ENCODE peak calls at places on chromosomes 11 and 22, in ten cellular contexts. R, X, S, J, Q, Z, A, F, E and O are unnamed samples.

GRCh38 chr11:3052567-3052966 is 4.7 kb downstream of the CARS1 start:
- DNase-seq in R (no peak), X (no peak), S (no peak), J (no peak), Q (no peak), Z (no peak), A (no peak), F (no peak), E (no peak), O (no peak)

GRCh38 chr11:35403765-35404396 is 15.5 kb downstream of the SLC1A2 start:
- DNase-seq in R (no peak), X (no peak), S (no peak), J (no peak), Q (no peak), Z (no peak), A (no peak), F (no peak), E (no peak), O (no peak)

GRCh38 chr11:104918113-104918824 is 20.0 kb upstream of the CASP12 start:
- DNase-seq in R (no peak), X (peak; percentile 88), S (no peak), J (peak; percentile 86), Q (no peak), Z (no peak), A (no peak), F (no peak), E (no peak), O (no peak)

GRCh38 chr11:74380746-74381439 is 17.3 kb downstream of the PGM2L1 start:
- DNase-seq in R (peak; percentile 82), X (no peak), S (peak; percentile 6), J (peak; percentile 62), Q (no peak), Z (no peak), A (no peak), F (no peak), E (no peak), O (no peak)

GRCh38 chr11:119077839-119078238 is 6.8 kb upstream of the HMBS start:
- DNase-seq in R (no peak), X (no peak), S (no peak), J (no peak), Q (no peak), Z (no peak), A (no peak), F (no peak), E (no peak), O (no peak)

GRCh38 chr22:25334091-25334490 is 114.7 kb downstream of the CRYBB2 start:
- DNase-seq in R (peak; percentile 71), X (peak; percentile 13), S (peak; percentile 53), J (peak; percentile 10), Q (peak; percentile 74), Z (peak; percentile 33), A (peak; percentile 41), F (peak; percentile 94), E (peak; percentile 36), O (no peak)

GRCh38 chr22:17727244-17727892 is 46.9 kb downstream of the BID start:
- DNase-seq in R (no peak), X (no peak), S (no peak), J (no peak), Q (no peak), Z (no peak), A (no peak), F (no peak), E (no peak), O (no peak)

GRCh38 chr22:49026476-49027121 is 801.1 kb downstream of the BRD1 start:
- DNase-seq in R (no peak), X (no peak), S (no peak), J (no peak), Q (no peak), Z (peak; percentile 49), A (no peak), F (peak; percentile 62), E (no peak), O (no peak)

GRCh38 chr11:65859812-65860277 is 388 bp upstream of the MUS81 start:
- DNase-seq in R (no peak), X (no peak), S (no peak), J (no peak), Q (no peak), Z (no peak), A (no peak), F (no peak), E (no peak), O (no peak)

GRCh38 chr11:108871152-108871551 is 206.3 kb downstream of the DDX10 start:
- DNase-seq in R (no peak), X (peak; percentile 62), S (peak; percentile 33), J (peak; percentile 88), Q (peak; percentile 38), Z (no peak), A (no peak), F (no peak), E (no peak), O (no peak)

GRCh38 chr11:102071497-102072472 is 24.5 kb downstream of the CFAP300 start:
- DNase-seq in R (no peak), X (no peak), S (no peak), J (no peak), Q (no peak), Z (no peak), A (no peak), F (no peak), E (no peak), O (no peak)

GRCh38 chr11:24511518-24511917 is 14.7 kb downstream of the LUZP2 start:
- DNase-seq in R (no peak), X (no peak), S (no peak), J (peak; percentile 15), Q (no peak), Z (no peak), A (no peak), F (no peak), E (no peak), O (no peak)

GRCh38 chr11:110473666-110474065 is 43.9 kb downstream of the FDX1 start:
- DNase-seq in R (no peak), X (peak; percentile 22), S (no peak), J (peak; percentile 55), Q (no peak), Z (no peak), A (no peak), F (no peak), E (no peak), O (no peak)

DNA sequence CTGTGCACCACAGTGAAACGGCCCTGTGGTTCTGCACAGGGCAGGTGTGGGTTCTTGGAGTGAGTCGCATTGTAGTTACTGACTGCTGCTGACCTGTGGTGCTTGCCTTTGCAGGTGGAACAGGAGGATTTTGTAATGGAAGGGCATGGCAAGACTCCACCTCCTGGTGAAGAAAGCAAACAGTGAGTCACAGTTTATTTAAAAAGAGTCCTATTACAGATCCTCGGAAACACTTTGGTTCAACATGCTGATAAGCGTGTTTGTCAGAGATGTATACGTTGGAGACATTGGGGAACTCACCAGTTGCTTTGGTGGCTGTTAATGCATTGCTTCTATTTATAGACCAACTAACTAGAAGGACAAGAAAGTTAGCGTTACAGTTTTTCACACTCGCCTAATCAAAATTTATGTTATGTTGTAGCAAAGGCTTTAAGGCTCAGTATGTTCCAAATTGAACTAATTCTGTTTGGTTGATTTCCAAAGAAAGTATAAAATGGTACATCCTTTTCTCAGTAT is 21.7 kb upstream of the TNRC6B start:
- DNase-seq in R (peak; percentile 79), X (no peak), S (peak; percentile 77), J (peak; percentile 82), Q (peak; percentile 34), Z (no peak), A (peak; percentile 21), F (peak; percentile 51), E (peak; percentile 51), O (no peak)
- TF ChIP-seq CTCF in R (peak; percentile 18), X (no peak), S (no peak), J (peak; percentile 48), Q (peak; percentile 41), Z (no peak), A (peak; percentile 21), F (no peak), E (no peak), O (peak; percentile 18)

GRCh38 chr11:122659676-122660571 is 4.4 kb downstream of the UBASH3B start:
- DNase-seq in R (no peak), X (no peak), S (no peak), J (no peak), Q (no peak), Z (no peak), A (no peak), F (no peak), E (no peak), O (no peak)

GRCh38 chr11:122656073-122656630 is 630 bp downstream of the UBASH3B start:
- DNase-seq in R (peak; percentile 44), X (peak; percentile 59), S (peak; percentile 83), J (peak; percentile 73), Q (peak; percentile 43), Z (peak; percentile 57), A (peak; percentile 64), F (peak; percentile 81), E (no peak), O (no peak)

GRCh38 chr11:122653911-122654310 is 1.6 kb upstream of the UBASH3B start:
- DNase-seq in R (no peak), X (no peak), S (no peak), J (peak; percentile 62), Q (no peak), Z (no peak), A (no peak), F (no peak), E (no peak), O (no peak)

GRCh38 chr11:122655527-122656072 is at the start of gene UBASH3B:
- DNase-seq in R (peak; percentile 86), X (peak; percentile 82), S (peak; percentile 85), J (peak; percentile 85), Q (peak; percentile 76), Z (peak; percentile 76), A (peak; percentile 69), F (peak; percentile 81), E (peak; percentile 71), O (peak; percentile 24)

GRCh38 chr11:122656631-122657101 is 1.1 kb downstream of the UBASH3B start:
- DNase-seq in R (peak; percentile 30), X (no peak), S (peak; percentile 42), J (no peak), Q (peak; percentile 32), Z (peak; percentile 72), A (peak; percentile 35), F (no peak), E (no peak), O (no peak)
- TF ChIP-seq CTCF in R (no peak), X (peak; percentile 20), S (no peak), J (peak; percentile 13), Q (no peak), Z (peak; percentile 13), A (no peak), F (no peak), E (no peak), O (no peak)

DNA sequence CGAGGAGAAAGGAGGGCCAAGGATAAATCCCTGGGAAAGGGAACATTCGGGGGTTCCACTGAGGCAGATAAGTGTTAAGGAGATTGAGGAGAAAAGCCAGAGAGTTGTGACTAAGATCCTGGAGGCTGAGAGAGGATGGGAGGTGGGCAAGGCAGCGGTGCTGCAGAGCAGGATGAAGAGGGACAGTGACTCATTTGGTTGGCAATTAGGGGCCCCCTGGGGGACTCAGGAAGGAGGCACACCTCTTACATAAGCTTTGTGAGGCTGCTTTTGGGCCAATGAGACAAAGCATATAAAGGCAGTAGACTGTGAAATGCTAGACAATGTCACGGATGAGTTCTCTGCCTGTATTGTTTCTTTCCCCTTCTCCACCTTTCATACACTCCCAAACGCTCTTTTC is 246.7 kb upstream of the KIRREL3 start:
- DNase-seq in R (no peak), X (no peak), S (no peak), J (no peak), Q (no peak), Z (no peak), A (no peak), F (no peak), E (no peak), O (no peak)
- TF ChIP-seq CTCF in R (no peak), X (no peak), S (no peak), J (no peak), Q (no peak), Z (no peak), A (no peak), F (no peak), E (no peak), O (no peak)

GRCh38 chr11:83285771-83286528 is at the start of gene CCDC90B:
- DNase-seq in R (peak; percentile 96), X (peak; percentile 98), S (peak; percentile 97), J (peak; percentile 99), Q (peak; percentile 98), Z (peak; percentile 97), A (peak; percentile 95), F (peak; percentile 88), E (peak; percentile 97), O (peak; percentile 87)
- TF ChIP-seq CTCF in R (no peak), X (peak; percentile 44), S (peak; percentile 56), J (no peak), Q (no peak), Z (no peak), A (no peak), F (peak; percentile 46), E (no peak), O (no peak)